ENCODE peak calls at places on chromosomes 7 and 10, in eight cellular contexts. One of them, this sample, is unnamed.

GRCh38 chr10:79285315-79286185 is 61.7 kb upstream of the PPIF start:
- DNase-seq in bronchial epithelial cell: no peak
- DNase-seq in aorta: no peak
- DNase-seq in H7: no peak
- DNase-seq in lower leg skin: no peak
- DNase-seq in CD8-positive, alpha-beta T cell: no peak
- DNase-seq in heart right ventricle: no peak
- DNase-seq in colonic mucosa: no peak
- DNase-seq in this sample: no peak

GRCh38 chr7:38284553-38284952 is 11.1 kb upstream of the TARP start:
- DNase-seq in bronchial epithelial cell: no peak
- DNase-seq in CD8-positive, alpha-beta T cell: no peak
- DNase-seq in aorta: no peak
- DNase-seq in lower leg skin: no peak
- DNase-seq in heart right ventricle: no peak
- DNase-seq in colonic mucosa: no peak
- DNase-seq in H7: no peak
- DNase-seq in this sample: no peak

GRCh38 chr7:100897111-100897608 is 1.5 kb upstream of the ACHE start:
- DNase-seq in bronchial epithelial cell: no peak
- DNase-seq in aorta: peak
- DNase-seq in lower leg skin: no peak
- DNase-seq in colonic mucosa: peak
- DNase-seq in heart right ventricle: no peak
- DNase-seq in CD8-positive, alpha-beta T cell: no peak
- DNase-seq in H7: peak
- DNase-seq in this sample: no peak

GRCh38 chr7:43591551-43592180 is 8.8 kb downstream of the STK17A start:
- DNase-seq in colonic mucosa: no peak
- DNase-seq in H7: no peak
- DNase-seq in aorta: no peak
- DNase-seq in bronchial epithelial cell: peak
- DNase-seq in lower leg skin: no peak
- DNase-seq in heart right ventricle: no peak
- DNase-seq in CD8-positive, alpha-beta T cell: no peak
- DNase-seq in this sample: no peak

GRCh38 chr7:90669492-90669891 is 73.4 kb downstream of the CDK14 start:
- DNase-seq in heart right ventricle: no peak
- DNase-seq in aorta: no peak
- DNase-seq in colonic mucosa: no peak
- DNase-seq in bronchial epithelial cell: no peak
- DNase-seq in H7: no peak
- DNase-seq in lower leg skin: no peak
- DNase-seq in CD8-positive, alpha-beta T cell: no peak
- DNase-seq in this sample: no peak

GRCh38 chr7:44521347-44522095 is 19.6 kb downstream of the NPC1L1 start:
- DNase-seq in CD8-positive, alpha-beta T cell: no peak
- DNase-seq in lower leg skin: no peak
- DNase-seq in heart right ventricle: no peak
- DNase-seq in aorta: no peak
- DNase-seq in colonic mucosa: no peak
- DNase-seq in bronchial epithelial cell: no peak
- DNase-seq in H7: no peak
- DNase-seq in this sample: no peak

GRCh38 chr10:129448539-129448938 is 18.5 kb upstream of the MGMT start:
- DNase-seq in bronchial epithelial cell: peak
- DNase-seq in heart right ventricle: no peak
- DNase-seq in lower leg skin: no peak
- DNase-seq in colonic mucosa: no peak
- DNase-seq in CD8-positive, alpha-beta T cell: no peak
- DNase-seq in H7: no peak
- DNase-seq in aorta: no peak
- DNase-seq in this sample: no peak

GRCh38 chr7:12524794-12525386 is 45.6 kb upstream of the SCIN start:
- DNase-seq in aorta: no peak
- DNase-seq in H7: peak
- DNase-seq in CD8-positive, alpha-beta T cell: no peak
- DNase-seq in heart right ventricle: no peak
- DNase-seq in bronchial epithelial cell: peak
- DNase-seq in colonic mucosa: no peak
- DNase-seq in lower leg skin: no peak
- DNase-seq in this sample: peak

GRCh38 chr7:20201380-20201779 is 15.8 kb downstream of the MACC1 start:
- DNase-seq in lower leg skin: no peak
- DNase-seq in H7: peak
- DNase-seq in bronchial epithelial cell: no peak
- DNase-seq in CD8-positive, alpha-beta T cell: no peak
- DNase-seq in aorta: no peak
- DNase-seq in heart right ventricle: no peak
- DNase-seq in colonic mucosa: no peak
- DNase-seq in this sample: no peak

GRCh38 chr7:6623589-6624245 is 8.3 kb downstream of the ZNF853 start:
- DNase-seq in heart right ventricle: no peak
- DNase-seq in bronchial epithelial cell: no peak
- DNase-seq in aorta: no peak
- DNase-seq in lower leg skin: no peak
- DNase-seq in colonic mucosa: no peak
- DNase-seq in H7: no peak
- DNase-seq in CD8-positive, alpha-beta T cell: peak
- DNase-seq in this sample: no peak

GRCh38 chr7:130940907-130941306 is 206.9 kb upstream of the KLF14 start:
- DNase-seq in bronchial epithelial cell: no peak
- DNase-seq in CD8-positive, alpha-beta T cell: no peak
- DNase-seq in heart right ventricle: no peak
- DNase-seq in aorta: no peak
- DNase-seq in H7: no peak
- DNase-seq in lower leg skin: no peak
- DNase-seq in colonic mucosa: no peak
- DNase-seq in this sample: no peak

GRCh38 chr7:108348913-108349312 is 107.3 kb downstream of the NRCAM start:
- DNase-seq in lower leg skin: no peak
- DNase-seq in heart right ventricle: no peak
- DNase-seq in CD8-positive, alpha-beta T cell: no peak
- DNase-seq in colonic mucosa: no peak
- DNase-seq in aorta: no peak
- DNase-seq in H7: no peak
- DNase-seq in bronchial epithelial cell: peak
- DNase-seq in this sample: no peak

GRCh38 chr7:46393142-46393541 is 472.1 kb upstream of the IGFBP3 start:
- DNase-seq in aorta: no peak
- DNase-seq in lower leg skin: peak
- DNase-seq in bronchial epithelial cell: no peak
- DNase-seq in CD8-positive, alpha-beta T cell: no peak
- DNase-seq in H7: no peak
- DNase-seq in heart right ventricle: no peak
- DNase-seq in colonic mucosa: no peak
- DNase-seq in this sample: no peak

GRCh38 chr10:33136781-33137180 is 178.8 kb upstream of the ITGB1 start:
- DNase-seq in H7: no peak
- DNase-seq in lower leg skin: no peak
- DNase-seq in heart right ventricle: no peak
- DNase-seq in colonic mucosa: no peak
- DNase-seq in bronchial epithelial cell: peak
- DNase-seq in aorta: no peak
- DNase-seq in CD8-positive, alpha-beta T cell: no peak
- DNase-seq in this sample: no peak

GRCh38 chr7:48250441-48250951 is 79.2 kb downstream of the ABCA13 start:
- DNase-seq in H7: no peak
- DNase-seq in bronchial epithelial cell: peak
- DNase-seq in aorta: no peak
- DNase-seq in CD8-positive, alpha-beta T cell: no peak
- DNase-seq in colonic mucosa: no peak
- DNase-seq in heart right ventricle: peak
- DNase-seq in lower leg skin: no peak
- DNase-seq in this sample: no peak

DNA sequence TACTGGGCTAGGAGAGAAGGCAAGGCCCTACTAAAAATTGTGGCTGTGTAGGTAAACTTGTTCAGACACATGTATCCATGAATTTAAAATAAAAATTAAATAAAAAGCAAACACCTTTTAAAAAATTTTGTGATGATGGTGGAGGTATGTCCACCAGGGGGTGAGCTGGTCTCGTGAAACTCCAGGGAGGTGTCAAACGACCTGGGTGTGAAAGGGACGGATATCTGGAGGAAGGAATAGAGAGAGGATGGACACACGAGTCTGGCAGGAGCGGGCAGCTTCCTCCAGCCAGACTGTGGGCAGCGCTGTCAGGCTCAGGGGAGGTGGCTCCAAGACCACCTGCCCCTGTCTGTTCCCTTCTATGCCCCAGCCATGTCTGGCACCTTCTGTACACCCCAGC is 34.8 kb upstream of the DMBT1 start:
- DNase-seq in H7: peak
- DNase-seq in colonic mucosa: peak
- DNase-seq in lower leg skin: no peak
- DNase-seq in bronchial epithelial cell: peak
- DNase-seq in heart right ventricle: no peak
- DNase-seq in CD8-positive, alpha-beta T cell: no peak
- DNase-seq in aorta: no peak
- DNase-seq in this sample: no peak
- H3K4me3 ChIP-seq in H7: no peak
- H3K4me3 ChIP-seq in colonic mucosa: no peak
- H3K4me3 ChIP-seq in lower leg skin: no peak
- H3K4me3 ChIP-seq in bronchial epithelial cell: no peak
- H3K4me3 ChIP-seq in heart right ventricle: no peak
- H3K4me3 ChIP-seq in CD8-positive, alpha-beta T cell: no peak
- H3K4me3 ChIP-seq in aorta: no peak
- H3K4me3 ChIP-seq in this sample: no peak

GRCh38 chr10:72370201-72370722 is 15.5 kb upstream of the DNAJB12 start:
- DNase-seq in lower leg skin: no peak
- DNase-seq in CD8-positive, alpha-beta T cell: no peak
- DNase-seq in aorta: no peak
- DNase-seq in bronchial epithelial cell: no peak
- DNase-seq in heart right ventricle: no peak
- DNase-seq in H7: no peak
- DNase-seq in colonic mucosa: no peak
- DNase-seq in this sample: no peak

GRCh38 chr10:72367301-72367970 is 12.7 kb upstream of the DNAJB12 start:
- DNase-seq in aorta: peak
- DNase-seq in heart right ventricle: no peak
- DNase-seq in CD8-positive, alpha-beta T cell: no peak
- DNase-seq in bronchial epithelial cell: no peak
- DNase-seq in H7: no peak
- DNase-seq in colonic mucosa: no peak
- DNase-seq in lower leg skin: no peak
- DNase-seq in this sample: no peak

GRCh38 chr10:72365106-72365505 is 10.4 kb upstream of the DNAJB12 start:
- DNase-seq in lower leg skin: no peak
- DNase-seq in CD8-positive, alpha-beta T cell: no peak
- DNase-seq in H7: no peak
- DNase-seq in colonic mucosa: no peak
- DNase-seq in aorta: peak
- DNase-seq in heart right ventricle: no peak
- DNase-seq in bronchial epithelial cell: no peak
- DNase-seq in this sample: no peak

GRCh38 chr10:72364239-72364777 is 9.6 kb upstream of the DNAJB12 start:
- DNase-seq in lower leg skin: peak
- DNase-seq in aorta: peak
- DNase-seq in heart right ventricle: peak
- DNase-seq in colonic mucosa: peak
- DNase-seq in CD8-positive, alpha-beta T cell: peak
- DNase-seq in bronchial epithelial cell: peak
- DNase-seq in H7: peak
- DNase-seq in this sample: peak
- H3K4me3 ChIP-seq in lower leg skin: no peak
- H3K4me3 ChIP-seq in aorta: no peak
- H3K4me3 ChIP-seq in heart right ventricle: peak
- H3K4me3 ChIP-seq in colonic mucosa: no peak
- H3K4me3 ChIP-seq in CD8-positive, alpha-beta T cell: peak
- H3K4me3 ChIP-seq in bronchial epithelial cell: no peak
- H3K4me3 ChIP-seq in H7: no peak
- H3K4me3 ChIP-seq in this sample: no peak

GRCh38 chr10:43201545-43202131 is 63.4 kb downstream of the CSGALNACT2 start:
- DNase-seq in aorta: peak
- DNase-seq in lower leg skin: no peak
- DNase-seq in H7: peak
- DNase-seq in bronchial epithelial cell: no peak
- DNase-seq in CD8-positive, alpha-beta T cell: no peak
- DNase-seq in colonic mucosa: peak
- DNase-seq in heart right ventricle: peak
- DNase-seq in this sample: no peak
- H3K4me3 ChIP-seq in aorta: no peak
- H3K4me3 ChIP-seq in lower leg skin: no peak
- H3K4me3 ChIP-seq in H7: no peak
- H3K4me3 ChIP-seq in bronchial epithelial cell: no peak
- H3K4me3 ChIP-seq in CD8-positive, alpha-beta T cell: no peak
- H3K4me3 ChIP-seq in colonic mucosa: no peak
- H3K4me3 ChIP-seq in heart right ventricle: no peak
- H3K4me3 ChIP-seq in this sample: no peak

GRCh38 chr10:3067045-3067858 is at the start of gene PFKP:
- DNase-seq in heart right ventricle: peak
- DNase-seq in CD8-positive, alpha-beta T cell: peak
- DNase-seq in bronchial epithelial cell: no peak
- DNase-seq in lower leg skin: no peak
- DNase-seq in aorta: peak
- DNase-seq in H7: peak
- DNase-seq in colonic mucosa: peak
- DNase-seq in this sample: no peak

GRCh38 chr10:3068201-3068967 is 1.0 kb downstream of the PFKP start:
- DNase-seq in lower leg skin: peak
- DNase-seq in colonic mucosa: peak
- DNase-seq in aorta: peak
- DNase-seq in bronchial epithelial cell: no peak
- DNase-seq in heart right ventricle: peak
- DNase-seq in CD8-positive, alpha-beta T cell: peak
- DNase-seq in H7: peak
- DNase-seq in this sample: no peak

GRCh38 chr10:3067859-3068179 is 471 bp downstream of the PFKP start:
- DNase-seq in aorta: no peak
- DNase-seq in heart right ventricle: no peak
- DNase-seq in bronchial epithelial cell: no peak
- DNase-seq in colonic mucosa: peak
- DNase-seq in lower leg skin: no peak
- DNase-seq in CD8-positive, alpha-beta T cell: peak
- DNase-seq in H7: peak
- DNase-seq in this sample: no peak

GRCh38 chr10:3065622-3066021 is 1.7 kb upstream of the PFKP start:
- DNase-seq in colonic mucosa: no peak
- DNase-seq in H7: no peak
- DNase-seq in heart right ventricle: peak
- DNase-seq in lower leg skin: no peak
- DNase-seq in aorta: no peak
- DNase-seq in bronchial epithelial cell: no peak
- DNase-seq in CD8-positive, alpha-beta T cell: no peak
- DNase-seq in this sample: no peak

DNA sequence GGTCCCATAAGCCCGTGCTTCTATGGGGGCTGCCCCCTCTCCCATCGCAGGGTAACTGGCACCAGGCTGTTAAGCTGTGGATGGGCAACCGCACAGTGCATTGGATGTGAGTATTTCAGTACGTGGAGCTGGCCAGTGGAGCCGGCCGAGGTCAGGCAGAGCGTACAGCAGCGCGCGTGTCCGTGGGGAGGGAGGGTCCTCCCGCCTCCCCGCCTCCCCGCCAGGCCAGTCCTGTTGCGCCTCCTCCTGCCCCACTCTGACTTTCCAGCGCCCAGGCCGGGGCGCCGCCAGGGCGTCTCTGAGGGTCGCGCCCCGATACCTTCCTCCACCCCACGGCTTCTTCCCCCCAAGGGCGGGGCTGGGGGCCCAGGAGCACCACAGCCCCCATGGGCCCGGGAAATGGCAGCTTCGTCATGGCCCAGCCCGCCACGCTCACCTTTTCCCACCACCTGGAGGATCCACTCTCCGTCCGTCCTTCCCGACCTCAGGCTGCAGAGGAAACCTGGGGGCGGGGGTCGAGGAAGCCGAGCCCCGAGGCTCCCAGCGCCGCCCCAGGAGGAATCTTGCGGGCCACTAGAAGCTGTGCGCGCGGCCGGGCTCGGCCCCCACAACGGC is 924 bp upstream of the PFKP start:
- DNase-seq in aorta: peak
- DNase-seq in bronchial epithelial cell: no peak
- DNase-seq in CD8-positive, alpha-beta T cell: no peak
- DNase-seq in lower leg skin: no peak
- DNase-seq in colonic mucosa: no peak
- DNase-seq in heart right ventricle: peak
- DNase-seq in H7: peak
- DNase-seq in this sample: no peak
- H3K4me3 ChIP-seq in aorta: peak
- H3K4me3 ChIP-seq in bronchial epithelial cell: peak
- H3K4me3 ChIP-seq in CD8-positive, alpha-beta T cell: peak
- H3K4me3 ChIP-seq in lower leg skin: no peak
- H3K4me3 ChIP-seq in colonic mucosa: peak
- H3K4me3 ChIP-seq in heart right ventricle: peak
- H3K4me3 ChIP-seq in H7: peak
- H3K4me3 ChIP-seq in this sample: no peak

This sample was measured in LNCaP clone FGC.